ENCODE peak calls at places on chromosomes 13 and 19, in nine cellular contexts. P is IMR-90, X is WERI-Rb-1, K is BE2C, B is cardiac fibroblast, H is GM23248, Q is fibroblast of mammary gland, T is heart left ventricle, U is Panc1. M is an unnamed sample.

GRCh38 chr19:33298146-33298911 is 4.0 kb downstream of the CEBPA start:
- DNase-seq in P (no peak), B (no peak), Q (no peak), T (no peak), H (no peak), K (no peak), X (no peak), U (no peak), M (no peak)

GRCh38 chr19:47176627-47177090 is 46.0 kb downstream of the SAE1 start:
- DNase-seq in U (no peak), T (no peak), Q (peak), H (peak), K (no peak), B (peak), X (no peak), P (peak), M (no peak)

GRCh38 chr19:6464070-6464873 is at the start of gene CRB3:
- DNase-seq in B (no peak), T (no peak), X (no peak), H (no peak), U (no peak), P (no peak), K (no peak), Q (no peak), M (peak)

GRCh38 chr13:75326173-75327131 is 155.5 kb downstream of the TBC1D4 start:
- DNase-seq in H (peak), P (peak), U (no peak), Q (peak), B (peak), X (no peak), K (peak), T (peak), M (no peak)

GRCh38 chr13:74219571-74219970 is 85.4 kb upstream of the KLF12 start:
- DNase-seq in K (no peak), B (no peak), P (peak), U (no peak), Q (no peak), H (no peak), T (no peak), X (no peak), M (no peak)

GRCh38 chr19:17737690-17738153 is 13.6 kb upstream of the FCHO1 start:
- DNase-seq in U (no peak), Q (no peak), P (peak), T (no peak), K (no peak), B (peak), H (no peak), X (no peak), M (no peak)

GRCh38 chr19:21202865-21203494 is 61.1 kb downstream of the ZNF431 start:
- DNase-seq in K (peak), Q (peak), U (peak), H (peak), T (no peak), P (peak), X (peak), B (peak), M (peak)

GRCh38 chr13:46469064-46469463 is 82.0 kb upstream of the RUBCNL start:
- DNase-seq in Q (peak), X (no peak), P (no peak), H (peak), T (no peak), B (peak), U (no peak), K (no peak), M (no peak)

GRCh38 chr19:5990289-5990797 is 12.4 kb upstream of the RANBP3 start:
- DNase-seq in X (no peak), H (peak), K (peak), T (no peak), Q (peak), U (no peak), B (no peak), P (no peak), M (peak)

GRCh38 chr19:934197-934840 is 8.5 kb downstream of the ARID3A start:
- DNase-seq in B (no peak), Q (no peak), U (no peak), K (no peak), H (no peak), X (no peak), T (no peak), P (no peak), M (no peak)

GRCh38 chr19:55384576-55385235 is 614 bp upstream of the TMEM238 start:
- DNase-seq in B (no peak), U (no peak), P (no peak), H (peak), K (no peak), Q (no peak), X (no peak), T (peak), M (no peak)

GRCh38 chr19:5988520-5989387 is 10.8 kb upstream of the RANBP3 start:
- DNase-seq in B (no peak), P (peak), T (no peak), X (no peak), Q (no peak), U (no peak), H (no peak), K (no peak), M (peak)

GRCh38 chr19:10270616-10271394 is at the start of gene ICAM1:
- DNase-seq in T (peak), H (peak), K (no peak), U (no peak), B (peak), X (peak), Q (peak), P (peak), M (peak)

GRCh38 chr19:5445667-5446066 is 9.6 kb upstream of the ZNRF4 start:
- DNase-seq in H (peak), T (no peak), K (no peak), P (no peak), Q (peak), X (no peak), U (no peak), B (peak), M (no peak)

GRCh38 chr13:73040968-73041580 is 17.7 kb upstream of the KLF5 start:
- DNase-seq in P (no peak), B (no peak), U (no peak), Q (no peak), T (no peak), K (no peak), X (no peak), H (no peak), M (no peak)

GRCh38 chr19:22144394-22144793 is 52.4 kb downstream of the ZNF676 start:
- DNase-seq in X (no peak), P (peak), H (peak), T (no peak), U (no peak), K (peak), Q (peak), B (peak), M (no peak)

GRCh38 chr19:996051-996838 is 4.0 kb upstream of the GRIN3B start:
- DNase-seq in B (peak), P (peak), Q (peak), H (peak), U (no peak), T (no peak), X (peak), K (peak), M (peak)

GRCh38 chr13:96089749-96090239 is at the start of gene HS6ST3:
- DNase-seq in B (peak), U (no peak), H (peak), K (peak), T (peak), Q (no peak), X (peak), P (no peak), M (peak)

GRCh38 chr13:45863716-45864590 is 12.4 kb upstream of the SIAH3 start:
- DNase-seq in Q (no peak), H (no peak), B (no peak), P (no peak), K (no peak), T (no peak), U (no peak), X (no peak), M (no peak)

GRCh38 chr13:32255744-32256120 is 59.4 kb downstream of the ZAR1L start:
- DNase-seq in X (no peak), P (peak), K (no peak), U (no peak), H (no peak), T (no peak), Q (no peak), B (peak), M (no peak)

GRCh38 chr19:12720851-12721655 is 2.7 kb downstream of the TNPO2 start:
- DNase-seq in K (no peak), B (peak), U (no peak), H (peak), X (no peak), P (no peak), T (peak), Q (no peak), M (no peak)

GRCh38 chr13:59368652-59369051 is 795.1 kb downstream of the DIAPH3 start:
- DNase-seq in T (no peak), K (no peak), X (no peak), B (no peak), U (no peak), H (no peak), P (no peak), Q (no peak), M (no peak)

GRCh38 chr13:22168437-22168836 is 497.6 kb downstream of the FGF9 start:
- DNase-seq in H (no peak), U (no peak), T (no peak), B (no peak), P (no peak), K (no peak), Q (no peak), X (no peak), M (no peak)

GRCh38 chr13:25489238-25489637 is 117.5 kb downstream of the ATP8A2 start:
- DNase-seq in U (no peak), K (no peak), X (peak), Q (no peak), P (no peak), T (no peak), H (peak), B (no peak), M (no peak)

GRCh38 chr13:78603240-78603947 is at the start of gene POU4F1:
- DNase-seq in K (peak), P (peak), T (no peak), H (no peak), Q (peak), B (no peak), X (peak), U (no peak), M (peak)

GRCh38 chr19:17402982-17403855 is 2.2 kb downstream of the BST2 start:
- DNase-seq in P (no peak), K (peak), B (no peak), X (no peak), H (peak), U (no peak), T (no peak), Q (no peak), M (no peak)

GRCh38 chr13:39148513-39148961 is 110.3 kb downstream of the NHLRC3 start:
- DNase-seq in T (no peak), K (no peak), B (peak), Q (peak), X (no peak), U (no peak), H (peak), P (no peak), M (no peak)

GRCh38 chr19:50266896-50267295 is 62.3 kb downstream of the KCNC3 start:
- DNase-seq in X (no peak), H (no peak), Q (no peak), P (no peak), T (no peak), U (no peak), B (no peak), K (no peak), M (peak)

GRCh38 chr13:26280822-26281221 is 26.9 kb downstream of the CDK8 start:
- DNase-seq in X (no peak), Q (no peak), K (peak), H (no peak), U (no peak), P (no peak), B (peak), T (no peak), M (no peak)

GRCh38 chr19:38004505-38005223 is 97.7 kb downstream of the SIPA1L3 start:
- DNase-seq in U (peak), P (peak), B (peak), H (peak), X (peak), K (peak), Q (peak), T (peak), M (peak)

GRCh38 chr13:98984118-98984517 is 6.3 kb upstream of the DOCK9 start:
- DNase-seq in U (peak), X (no peak), K (no peak), Q (no peak), B (no peak), T (no peak), P (no peak), H (no peak), M (no peak)

GRCh38 chr13:25678398-25678797 is 306.6 kb downstream of the ATP8A2 start:
- DNase-seq in X (no peak), K (no peak), H (no peak), T (peak), U (no peak), P (no peak), B (no peak), Q (no peak), M (no peak)

GRCh38 chr19:49222011-49222410 is 64.4 kb downstream of the TRPM4 start:
- DNase-seq in T (no peak), K (no peak), P (no peak), X (no peak), B (peak), U (no peak), H (peak), Q (peak), M (no peak)

GRCh38 chr13:50365683-50366391 is 350.6 kb downstream of the KCNRG start:
- DNase-seq in X (no peak), H (no peak), B (no peak), T (no peak), K (no peak), U (no peak), P (no peak), Q (no peak), M (peak)

DNA sequence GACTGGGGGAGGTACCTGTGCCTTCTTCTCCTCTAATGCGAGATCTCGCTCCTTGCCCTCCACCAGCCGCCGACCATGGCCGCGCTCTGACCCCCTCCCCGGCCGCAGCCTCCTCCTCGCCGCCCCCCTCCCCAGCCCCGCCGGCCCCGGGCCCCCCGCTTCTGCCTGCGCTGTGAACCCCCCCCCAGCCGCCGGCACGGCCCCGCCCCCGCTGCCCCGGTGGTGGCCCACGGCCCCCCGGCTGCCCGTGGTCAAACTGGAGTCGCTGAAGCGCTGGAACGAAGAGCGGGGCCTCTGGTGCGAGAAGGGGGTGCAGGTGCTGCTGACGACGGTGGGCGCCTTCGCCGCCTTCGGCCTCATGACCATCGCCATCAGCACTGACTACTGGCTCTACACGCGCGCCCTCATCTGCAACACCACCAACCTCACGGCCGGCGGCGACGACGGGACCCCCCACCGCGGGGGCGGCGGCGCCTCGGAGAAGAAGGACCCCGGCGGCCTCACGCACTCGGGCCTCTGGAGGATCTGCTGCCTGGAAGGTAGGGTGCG is at the start of gene CACNG8:
- DNase-seq in Q (no peak), H (no peak), T (no peak), X (no peak), K (no peak), P (no peak), U (no peak), B (no peak), M (no peak)
- H3K4me3 ChIP-seq in Q (no peak), H (no peak), T (no peak), X (no peak), K (no peak), P (no peak), U (peak), B (peak), M (no peak)

GRCh38 chr13:91346062-91346461 is 1.4 kb upstream of the MIR17HG start:
- DNase-seq in H (no peak), K (no peak), Q (no peak), T (no peak), B (no peak), P (no peak), U (no peak), X (no peak), M (no peak)
- H3K4me3 ChIP-seq in H (no peak), K (no peak), Q (no peak), T (no peak), B (no peak), P (no peak), U (no peak), X (no peak), M (no peak)

GRCh38 chr19:58060231-58060630 is 1.1 kb downstream of the ZNF135 start:
- DNase-seq in H (no peak), T (no peak), U (no peak), X (no peak), P (no peak), K (no peak), B (no peak), Q (no peak), M (no peak)

GRCh38 chr19:58056861-58057260 is 2.2 kb upstream of the ZNF135 start:
- DNase-seq in U (no peak), Q (no peak), T (no peak), P (no peak), H (no peak), X (no peak), K (no peak), B (no peak), M (no peak)

GRCh38 chr19:58059003-58059671 is at the start of gene ZNF135:
- DNase-seq in X (peak), T (peak), U (no peak), P (peak), B (peak), K (peak), H (peak), Q (peak), M (no peak)

GRCh38 chr19:58058428-58058827 is 654 bp upstream of the ZNF135 start:
- DNase-seq in B (no peak), X (peak), K (no peak), U (no peak), H (no peak), T (no peak), Q (no peak), P (no peak), M (no peak)

DNA sequence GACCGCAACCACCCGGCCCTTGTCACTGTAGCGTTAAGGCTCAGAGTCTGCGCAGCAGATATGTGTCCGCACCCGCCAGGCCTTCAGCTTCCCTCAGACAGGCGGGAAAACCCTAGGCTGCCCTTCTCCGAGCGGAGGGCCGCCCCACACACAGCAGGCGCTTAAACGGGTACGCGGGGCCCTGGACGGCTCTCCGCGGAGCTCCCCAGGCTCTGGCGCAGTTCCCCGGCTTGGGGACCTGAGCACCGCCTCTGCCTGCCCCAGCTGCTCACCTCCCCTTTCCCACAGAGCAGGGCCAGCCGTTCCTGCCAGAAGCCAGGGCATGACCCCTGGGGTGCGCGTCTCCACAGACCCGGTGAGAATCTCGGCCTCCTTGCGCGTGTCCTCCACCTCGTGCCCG is 599 bp downstream of the ZNF135 start:
- DNase-seq in X (no peak), P (no peak), Q (no peak), K (no peak), B (no peak), T (no peak), H (no peak), U (no peak), M (no peak)
- H3K4me3 ChIP-seq in X (peak), P (peak), Q (peak), K (peak), B (peak), T (peak), H (peak), U (no peak), M (no peak)

DNA sequence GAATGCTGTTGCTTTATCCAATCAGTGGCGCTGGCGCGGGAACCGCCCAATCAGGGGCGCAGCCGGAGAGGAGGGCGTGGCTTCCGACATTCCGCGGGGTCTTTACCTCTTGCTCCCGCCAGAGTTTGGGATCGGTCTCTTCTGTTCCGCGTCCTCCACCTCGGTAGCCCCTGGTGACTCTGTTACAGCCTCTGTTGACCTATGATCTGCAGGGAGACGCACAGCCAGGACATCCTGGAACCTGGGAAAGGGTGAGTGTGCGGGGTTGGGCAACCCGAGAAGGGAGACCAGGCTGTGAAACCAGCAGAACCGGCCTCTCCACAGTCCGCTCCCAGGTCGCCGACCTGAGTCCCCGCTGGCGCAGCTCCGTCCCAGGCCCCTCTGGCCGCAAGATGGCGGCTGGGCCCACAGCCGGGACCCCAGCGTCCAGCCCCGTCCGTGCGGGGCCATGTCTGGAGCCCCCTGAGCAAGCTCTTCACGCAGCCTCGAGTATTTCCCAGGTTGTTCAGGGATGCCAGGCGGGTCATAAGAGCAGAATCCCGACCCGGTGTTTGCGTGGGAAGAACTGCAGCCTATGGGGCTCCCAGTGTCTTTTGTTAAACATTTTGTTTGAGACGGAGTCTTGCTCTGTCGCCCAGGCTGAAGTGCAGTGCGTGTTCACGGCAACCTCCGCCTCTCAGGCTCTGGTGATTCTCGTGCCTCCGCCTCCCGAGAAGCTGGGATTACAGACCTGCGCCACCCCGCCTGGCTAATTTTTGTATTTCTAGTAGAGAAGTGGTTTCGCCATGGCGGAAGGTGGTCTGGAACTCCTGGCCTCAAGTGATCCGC is 4.4 kb upstream of the ZNF681 start:
- DNase-seq in P (peak), K (no peak), Q (peak), U (no peak), B (peak), T (peak), X (no peak), H (peak), M (no peak)
- H3K4me3 ChIP-seq in P (peak), K (no peak), Q (peak), U (peak), B (peak), T (peak), X (no peak), H (peak), M (no peak)

GRCh38 chr13:109818136-109818535 is 31.8 kb upstream of the IRS2 start:
- DNase-seq in Q (no peak), B (no peak), U (no peak), X (no peak), P (no peak), H (no peak), K (no peak), T (no peak), M (no peak)
- H3K4me3 ChIP-seq in Q (no peak), B (no peak), U (no peak), X (no peak), P (no peak), H (no peak), K (no peak), T (no peak), M (no peak)

GRCh38 chr13:40770934-40771618 is at the start of gene MRPS31:
- DNase-seq in P (peak), X (peak), H (peak), Q (peak), T (peak), B (peak), U (peak), K (peak), M (peak)
- H3K4me3 ChIP-seq in P (peak), X (peak), H (peak), Q (peak), T (peak), B (peak), U (peak), K (peak), M (peak)

DNA sequence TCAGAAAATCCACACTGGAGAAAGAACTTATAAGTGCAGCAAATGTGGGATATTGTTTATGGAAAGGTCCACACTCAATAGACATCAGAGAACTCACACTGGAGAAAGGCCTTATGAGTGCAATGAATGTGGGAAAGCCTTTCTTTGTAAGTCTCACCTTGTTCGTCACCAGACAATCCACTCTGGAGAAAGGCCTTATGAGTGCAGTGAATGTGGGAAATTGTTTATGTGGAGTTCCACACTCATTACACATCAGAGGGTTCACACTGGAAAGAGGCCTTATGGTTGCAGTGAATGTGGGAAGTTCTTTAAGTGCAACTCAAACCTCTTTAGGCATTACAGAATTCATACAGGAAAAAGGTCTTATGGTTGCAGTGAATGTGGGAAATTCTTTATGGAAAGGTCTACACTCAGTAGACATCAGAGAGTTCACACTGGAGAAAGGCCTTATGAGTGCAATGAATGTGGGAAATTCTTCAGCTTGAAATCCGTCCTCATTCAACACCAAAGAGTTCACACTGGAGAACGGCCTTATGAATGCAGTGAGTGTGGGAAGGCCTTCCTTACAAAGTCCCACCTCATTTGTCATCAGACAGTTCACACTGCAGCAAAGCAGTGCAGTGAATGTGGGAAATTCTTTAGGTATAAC is 12.0 kb upstream of the ZNF548 start:
- DNase-seq in X (no peak), T (no peak), H (no peak), B (no peak), Q (no peak), P (no peak), K (no peak), U (no peak), M (no peak)
- H3K4me3 ChIP-seq in X (no peak), T (no peak), H (no peak), B (no peak), Q (no peak), P (no peak), K (no peak), U (no peak), M (no peak)

M was measured in MM.1S.